ENCODE peak calls at places on chromosome 14, in seven cellular contexts. One of them, this sample, is unnamed.

GRCh38 chr14:105150368-105151111 is 18.0 kb downstream of the JAG2 start:
- DNase-seq in body of pancreas: peak; percentile 9
- DNase-seq in thyroid gland: no peak
- DNase-seq in HepG2: no peak
- DNase-seq in HCT116: no peak
- DNase-seq in uterus: no peak
- DNase-seq in right lobe of liver: no peak
- DNase-seq in this sample: no peak

GRCh38 chr14:65260786-65261185 is 151.7 kb upstream of the FUT8 start:
- DNase-seq in body of pancreas: no peak
- DNase-seq in thyroid gland: no peak
- DNase-seq in HepG2: no peak
- DNase-seq in HCT116: no peak
- DNase-seq in uterus: no peak
- DNase-seq in right lobe of liver: no peak
- DNase-seq in this sample: no peak

GRCh38 chr14:91245029-91245428 is 525 bp upstream of the GPR68 start:
- DNase-seq in body of pancreas: no peak
- DNase-seq in thyroid gland: no peak
- DNase-seq in HepG2: no peak
- DNase-seq in HCT116: no peak
- DNase-seq in uterus: no peak
- DNase-seq in right lobe of liver: no peak
- DNase-seq in this sample: no peak

GRCh38 chr14:55884819-55885218 is 233.4 kb upstream of the PELI2 start:
- DNase-seq in body of pancreas: no peak
- DNase-seq in thyroid gland: no peak
- DNase-seq in HepG2: no peak
- DNase-seq in HCT116: no peak
- DNase-seq in uterus: no peak
- DNase-seq in right lobe of liver: no peak
- DNase-seq in this sample: no peak

GRCh38 chr14:53792909-53793308 is 163.7 kb downstream of the BMP4 start:
- DNase-seq in body of pancreas: no peak
- DNase-seq in thyroid gland: no peak
- DNase-seq in HepG2: no peak
- DNase-seq in HCT116: no peak
- DNase-seq in uterus: no peak
- DNase-seq in right lobe of liver: no peak
- DNase-seq in this sample: no peak

GRCh38 chr14:63773504-63773903 is 45.6 kb upstream of the SGPP1 start:
- DNase-seq in body of pancreas: no peak
- DNase-seq in thyroid gland: no peak
- DNase-seq in HepG2: no peak
- DNase-seq in HCT116: no peak
- DNase-seq in uterus: no peak
- DNase-seq in right lobe of liver: no peak
- DNase-seq in this sample: no peak

GRCh38 chr14:79567306-79567705 is 644.0 kb downstream of the DIO2 start:
- DNase-seq in body of pancreas: no peak
- DNase-seq in thyroid gland: no peak
- DNase-seq in HepG2: no peak
- DNase-seq in HCT116: no peak
- DNase-seq in uterus: no peak
- DNase-seq in right lobe of liver: no peak
- DNase-seq in this sample: no peak

GRCh38 chr14:34770901-34771300 is 56.5 kb upstream of the CFL2 start:
- DNase-seq in body of pancreas: no peak
- DNase-seq in thyroid gland: no peak
- DNase-seq in HepG2: no peak
- DNase-seq in HCT116: no peak
- DNase-seq in uterus: no peak
- DNase-seq in right lobe of liver: no peak
- DNase-seq in this sample: no peak

GRCh38 chr14:104878582-104878981 is 13.5 kb downstream of the CEP170B start:
- DNase-seq in body of pancreas: peak; percentile 12
- DNase-seq in thyroid gland: no peak
- DNase-seq in HepG2: no peak
- DNase-seq in HCT116: no peak
- DNase-seq in uterus: no peak
- DNase-seq in right lobe of liver: no peak
- DNase-seq in this sample: no peak

GRCh38 chr14:64247186-64247585 is 47.0 kb downstream of the ESR2 start:
- DNase-seq in body of pancreas: no peak
- DNase-seq in thyroid gland: no peak
- DNase-seq in HepG2: no peak
- DNase-seq in HCT116: no peak
- DNase-seq in uterus: no peak
- DNase-seq in right lobe of liver: no peak
- DNase-seq in this sample: no peak

GRCh38 chr14:72815459-72815858 is 78.4 kb downstream of the DPF3 start:
- DNase-seq in body of pancreas: no peak
- DNase-seq in thyroid gland: no peak
- DNase-seq in HepG2: no peak
- DNase-seq in HCT116: no peak
- DNase-seq in uterus: no peak
- DNase-seq in right lobe of liver: no peak
- DNase-seq in this sample: no peak

GRCh38 chr14:72810201-72810600 is 83.7 kb downstream of the DPF3 start:
- DNase-seq in body of pancreas: no peak
- DNase-seq in thyroid gland: no peak
- DNase-seq in HepG2: no peak
- DNase-seq in HCT116: no peak
- DNase-seq in uterus: no peak
- DNase-seq in right lobe of liver: no peak
- DNase-seq in this sample: no peak

GRCh38 chr14:72809063-72809462 is 84.8 kb downstream of the DPF3 start:
- DNase-seq in body of pancreas: no peak
- DNase-seq in thyroid gland: no peak
- DNase-seq in HepG2: no peak
- DNase-seq in HCT116: no peak
- DNase-seq in uterus: no peak
- DNase-seq in right lobe of liver: no peak
- DNase-seq in this sample: no peak

GRCh38 chr14:72808564-72808963 is 85.3 kb downstream of the DPF3 start:
- DNase-seq in body of pancreas: no peak
- DNase-seq in thyroid gland: no peak
- DNase-seq in HepG2: no peak
- DNase-seq in HCT116: no peak
- DNase-seq in uterus: no peak
- DNase-seq in right lobe of liver: no peak
- DNase-seq in this sample: no peak

DNA sequence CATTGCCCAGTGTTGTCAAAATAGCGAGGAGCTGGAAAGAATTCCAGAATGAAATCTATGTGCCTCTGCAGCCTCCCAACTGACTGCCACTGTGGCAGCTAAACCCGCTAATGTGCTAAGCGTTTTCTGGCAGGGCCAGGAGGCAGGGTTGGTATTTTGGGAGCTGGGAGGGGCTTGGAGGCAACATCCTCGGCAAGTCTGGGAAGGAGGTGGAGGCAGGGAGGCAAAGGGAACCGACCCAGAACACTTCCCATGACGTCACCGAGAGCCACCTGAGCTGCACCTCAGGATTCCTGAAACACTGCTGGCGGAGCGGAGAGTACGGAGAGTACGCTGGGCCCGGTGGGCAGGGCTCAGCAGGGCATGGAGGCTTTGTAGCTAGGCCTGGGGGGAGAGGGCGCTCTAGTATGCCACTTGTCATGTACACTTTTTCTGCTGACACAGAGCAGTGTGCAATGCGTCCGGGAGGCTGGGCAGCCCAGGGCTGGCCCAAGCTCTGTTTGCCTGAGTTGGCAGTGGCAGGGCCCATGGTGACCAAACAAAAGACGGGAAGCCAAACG is 81.5 kb downstream of the DPF3 start:
- DNase-seq in body of pancreas: no peak
- DNase-seq in thyroid gland: peak; percentile 69
- DNase-seq in HepG2: no peak
- DNase-seq in HCT116: no peak
- DNase-seq in uterus: peak; percentile 16
- DNase-seq in right lobe of liver: peak; percentile 92
- DNase-seq in this sample: no peak
- TF ChIP-seq POLR2A in body of pancreas: no peak
- TF ChIP-seq POLR2A in thyroid gland: no peak
- TF ChIP-seq POLR2A in HepG2: no peak
- TF ChIP-seq POLR2A in HCT116: no peak
- TF ChIP-seq POLR2A in uterus: no peak
- TF ChIP-seq POLR2A in right lobe of liver: peak; percentile 47
- TF ChIP-seq POLR2A in this sample: no peak

GRCh38 chr14:68655961-68656360 is 136.9 kb downstream of the ZFP36L1 start:
- DNase-seq in body of pancreas: no peak
- DNase-seq in thyroid gland: peak; percentile 52
- DNase-seq in HepG2: peak; percentile 26
- DNase-seq in HCT116: peak; percentile 18
- DNase-seq in uterus: no peak
- DNase-seq in right lobe of liver: no peak
- DNase-seq in this sample: no peak
- TF ChIP-seq CTCF in body of pancreas: peak; percentile 8
- TF ChIP-seq CTCF in thyroid gland: peak; percentile 56
- TF ChIP-seq CTCF in HepG2: peak; percentile 78
- TF ChIP-seq CTCF in HCT116: peak; percentile 39
- TF ChIP-seq CTCF in uterus: peak; percentile 22
- TF ChIP-seq CTCF in right lobe of liver: peak; percentile 53
- TF ChIP-seq CTCF in this sample: no peak

GRCh38 chr14:68512088-68512487 is 280.8 kb downstream of the ZFP36L1 start:
- DNase-seq in body of pancreas: no peak
- DNase-seq in thyroid gland: no peak
- DNase-seq in HepG2: no peak
- DNase-seq in HCT116: no peak
- DNase-seq in uterus: peak; percentile 79
- DNase-seq in right lobe of liver: no peak
- DNase-seq in this sample: no peak
- H3K4me1 ChIP-seq in body of pancreas: peaks cover 54% of the 10 kb centered on the region
- H3K4me1 ChIP-seq in thyroid gland: peaks cover 43% of the 10 kb centered on the region
- H3K4me1 ChIP-seq in HepG2: peaks cover 40% of the 10 kb centered on the region
- H3K4me1 ChIP-seq in HCT116: peaks cover 31% of the 10 kb centered on the region
- H3K4me1 ChIP-seq in uterus: peaks cover 44% of the 10 kb centered on the region
- H3K4me1 ChIP-seq in right lobe of liver: no peaks in the 10 kb centered on the region
- H3K4me1 ChIP-seq in this sample: peaks cover 20% of the 10 kb centered on the region

GRCh38 chr14:22850944-22851790 is 14.8 kb downstream of the MMP14 start:
- DNase-seq in body of pancreas: peak; percentile 94
- DNase-seq in thyroid gland: peak; percentile 52
- DNase-seq in HepG2: no peak
- DNase-seq in HCT116: no peak
- DNase-seq in uterus: peak; percentile 94
- DNase-seq in right lobe of liver: peak; percentile 74
- DNase-seq in this sample: peak; percentile 78
- TF ChIP-seq POLR2A in body of pancreas: peak; percentile 25
- TF ChIP-seq POLR2A in thyroid gland: no peak
- TF ChIP-seq POLR2A in HepG2: no peak
- TF ChIP-seq POLR2A in HCT116: no peak
- TF ChIP-seq POLR2A in uterus: peak; percentile 31
- TF ChIP-seq POLR2A in right lobe of liver: no peak
- TF ChIP-seq POLR2A in this sample: no peak

GRCh38 chr14:58793096-58793740 is 155.5 kb downstream of the DACT1 start:
- DNase-seq in body of pancreas: no peak
- DNase-seq in thyroid gland: no peak
- DNase-seq in HepG2: no peak
- DNase-seq in HCT116: no peak
- DNase-seq in uterus: no peak
- DNase-seq in right lobe of liver: no peak
- DNase-seq in this sample: no peak

GRCh38 chr14:58796201-58796600 is 158.4 kb downstream of the DACT1 start:
- DNase-seq in body of pancreas: no peak
- DNase-seq in thyroid gland: no peak
- DNase-seq in HepG2: no peak
- DNase-seq in HCT116: no peak
- DNase-seq in uterus: no peak
- DNase-seq in right lobe of liver: no peak
- DNase-seq in this sample: no peak

GRCh38 chr14:58792421-58792820 is 154.7 kb downstream of the DACT1 start:
- DNase-seq in body of pancreas: no peak
- DNase-seq in thyroid gland: no peak
- DNase-seq in HepG2: no peak
- DNase-seq in HCT116: no peak
- DNase-seq in uterus: no peak
- DNase-seq in right lobe of liver: no peak
- DNase-seq in this sample: no peak

GRCh38 chr14:58796636-58797429 is 159.1 kb downstream of the DACT1 start:
- DNase-seq in body of pancreas: no peak
- DNase-seq in thyroid gland: peak; percentile 23
- DNase-seq in HepG2: no peak
- DNase-seq in HCT116: no peak
- DNase-seq in uterus: no peak
- DNase-seq in right lobe of liver: no peak
- DNase-seq in this sample: no peak

DNA sequence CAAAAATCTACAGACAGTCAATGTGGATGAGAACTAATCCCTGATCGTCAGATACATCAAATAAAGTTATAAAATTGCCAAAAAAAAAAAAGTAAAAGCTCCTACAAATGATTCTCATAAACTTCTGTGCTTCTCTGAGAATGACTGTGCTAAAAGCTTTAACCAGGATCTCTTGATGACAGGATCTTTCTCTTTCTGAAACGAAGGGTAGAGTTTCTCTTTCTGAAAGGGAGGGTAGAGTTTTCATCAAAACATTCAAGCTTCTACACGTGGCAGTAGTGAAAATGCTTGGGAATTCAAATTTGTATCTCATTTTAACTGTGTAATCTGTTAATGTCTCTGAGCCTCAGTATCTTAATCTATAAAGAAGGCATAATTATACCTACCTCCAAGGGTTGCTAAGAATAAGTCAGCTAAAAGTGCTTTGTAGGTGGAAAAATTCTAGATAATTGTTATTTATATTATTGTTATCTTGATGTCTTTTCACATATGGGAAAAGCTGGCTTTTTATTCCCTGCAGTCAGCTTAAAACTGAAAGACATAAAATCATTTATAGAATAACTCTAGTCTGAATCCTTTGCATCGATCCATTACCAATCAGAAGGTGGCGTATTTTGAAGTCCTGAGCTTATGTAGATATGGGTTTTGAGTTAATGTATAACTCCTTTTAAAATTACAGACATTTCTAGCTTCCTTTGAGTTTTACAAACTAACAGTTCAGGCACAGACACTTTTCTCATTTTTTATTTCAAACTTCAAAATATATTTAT is 157.4 kb downstream of the DACT1 start:
- DNase-seq in body of pancreas: no peak
- DNase-seq in thyroid gland: no peak
- DNase-seq in HepG2: no peak
- DNase-seq in HCT116: no peak
- DNase-seq in uterus: no peak
- DNase-seq in right lobe of liver: no peak
- DNase-seq in this sample: no peak
- TF ChIP-seq CTCF in body of pancreas: no peak
- TF ChIP-seq CTCF in thyroid gland: no peak
- TF ChIP-seq CTCF in HepG2: no peak
- TF ChIP-seq CTCF in HCT116: no peak
- TF ChIP-seq CTCF in uterus: no peak
- TF ChIP-seq CTCF in right lobe of liver: no peak
- TF ChIP-seq CTCF in this sample: no peak

This sample was measured in testis.